ENCODE peak calls at places on chromosomes 11 and 22, in ten cellular contexts. L is transverse colon, Z is A549, N is suprapubic skin, X is K562, A is tibial nerve, Y is stomach, C is sigmoid colon, M is HepG2, J is H1. E is an unnamed sample.

GRCh38 chr11:122517403-122518379 is 137.8 kb upstream of the UBASH3B start:
- DNase-seq in L (no peak), Z (no peak), N (no peak), X (no peak), A (no peak), Y (no peak), C (no peak), M (no peak), J (no peak), E (no peak)

GRCh38 chr11:113831314-113831713 is 44.1 kb downstream of the USP28 start:
- DNase-seq in L (no peak), Z (no peak), N (no peak), X (no peak), A (no peak), Y (no peak), C (no peak), M (no peak), J (no peak), E (no peak)

GRCh38 chr11:117096140-117096972 is 1.9 kb downstream of the SIK3 start:
- DNase-seq in L (peak; percentile 52), Z (peak; percentile 56), N (no peak), X (peak; percentile 73), A (no peak), Y (no peak), C (no peak), M (peak; percentile 78), J (peak; percentile 51), E (no peak)

GRCh38 chr11:83571301-83571700 is 285.1 kb upstream of the CCDC90B start:
- DNase-seq in L (no peak), Z (no peak), N (no peak), X (no peak), A (no peak), Y (no peak), C (no peak), M (no peak), J (no peak), E (no peak)

GRCh38 chr11:130121430-130121978 is 38.1 kb upstream of the ST14 start:
- DNase-seq in L (no peak), Z (no peak), N (no peak), X (no peak), A (no peak), Y (no peak), C (no peak), M (no peak), J (no peak), E (no peak)

GRCh38 chr22:20567371-20567847 is 60.0 kb downstream of the MED15 start:
- DNase-seq in L (no peak), Z (peak; percentile 40), N (no peak), X (no peak), A (no peak), Y (no peak), C (no peak), M (no peak), J (no peak), E (no peak)

GRCh38 chr11:44980533-44981427 is 30.1 kb upstream of the TP53I11 start:
- DNase-seq in L (peak; percentile 40), Z (no peak), N (no peak), X (no peak), A (no peak), Y (no peak), C (peak; percentile 41), M (no peak), J (no peak), E (no peak)

GRCh38 chr11:107969219-107969618 is 39.5 kb upstream of the CUL5 start:
- DNase-seq in L (no peak), Z (peak; percentile 17), N (no peak), X (peak; percentile 19), A (no peak), Y (no peak), C (no peak), M (no peak), J (no peak), E (no peak)

DNA sequence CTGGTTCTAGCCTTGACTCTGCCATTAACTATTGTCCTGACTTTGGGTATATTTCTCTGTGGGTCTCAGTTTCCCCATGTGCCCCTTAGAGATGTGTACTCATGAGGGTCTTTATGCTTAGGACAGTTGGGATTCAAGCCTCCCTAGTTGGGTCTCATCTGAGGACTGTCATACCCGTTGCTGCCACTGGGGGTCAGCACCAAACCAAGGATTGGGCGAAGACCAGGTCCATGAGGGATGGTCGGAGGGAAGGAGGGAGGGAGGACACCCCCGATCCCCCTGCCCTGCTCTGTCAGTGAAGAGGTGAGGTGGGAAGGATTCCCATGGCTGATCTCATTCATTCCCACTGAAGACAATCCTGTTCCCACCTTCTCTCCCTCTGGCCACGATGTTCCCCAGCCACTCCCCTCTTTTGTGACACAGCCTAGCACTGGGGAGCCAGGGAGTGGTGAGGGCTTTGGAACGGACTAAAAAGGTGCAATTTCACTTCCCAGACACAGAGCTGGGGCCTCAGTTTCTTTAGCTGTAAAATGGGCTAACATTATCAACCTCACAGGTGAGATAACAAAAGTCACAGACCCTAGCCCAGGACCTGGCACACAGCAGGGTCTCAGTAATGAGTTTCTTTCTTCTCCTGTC is 12.4 kb upstream of the KLHL35 start:
- DNase-seq in L (peak; percentile 77), Z (peak; percentile 52), N (no peak), X (peak; percentile 83), A (peak; percentile 70), Y (peak; percentile 76), C (peak; percentile 81), M (peak; percentile 56), J (peak; percentile 95), E (peak; percentile 60)
- TF ChIP-seq POLR2A in L (no peak), Z (no peak), N (no peak), X (no peak), A (no peak), Y (no peak), C (no peak), M (no peak), J (no peak), E (no peak)

GRCh38 chr11:34158661-34159060 is 53.2 kb downstream of the NAT10 start:
- DNase-seq in L (no peak), Z (no peak), N (no peak), X (no peak), A (no peak), Y (no peak), C (no peak), M (no peak), J (no peak), E (no peak)

GRCh38 chr11:34161812-34162506 is 56.5 kb downstream of the NAT10 start:
- DNase-seq in L (no peak), Z (no peak), N (no peak), X (peak; percentile 53), A (no peak), Y (no peak), C (no peak), M (no peak), J (no peak), E (no peak)

GRCh38 chr11:34161361-34161760 is 55.9 kb downstream of the NAT10 start:
- DNase-seq in L (no peak), Z (no peak), N (no peak), X (no peak), A (no peak), Y (no peak), C (no peak), M (no peak), J (no peak), E (no peak)

GRCh38 chr11:34160791-34161190 is 55.4 kb downstream of the NAT10 start:
- DNase-seq in L (no peak), Z (no peak), N (no peak), X (no peak), A (no peak), Y (no peak), C (no peak), M (no peak), J (no peak), E (no peak)

DNA sequence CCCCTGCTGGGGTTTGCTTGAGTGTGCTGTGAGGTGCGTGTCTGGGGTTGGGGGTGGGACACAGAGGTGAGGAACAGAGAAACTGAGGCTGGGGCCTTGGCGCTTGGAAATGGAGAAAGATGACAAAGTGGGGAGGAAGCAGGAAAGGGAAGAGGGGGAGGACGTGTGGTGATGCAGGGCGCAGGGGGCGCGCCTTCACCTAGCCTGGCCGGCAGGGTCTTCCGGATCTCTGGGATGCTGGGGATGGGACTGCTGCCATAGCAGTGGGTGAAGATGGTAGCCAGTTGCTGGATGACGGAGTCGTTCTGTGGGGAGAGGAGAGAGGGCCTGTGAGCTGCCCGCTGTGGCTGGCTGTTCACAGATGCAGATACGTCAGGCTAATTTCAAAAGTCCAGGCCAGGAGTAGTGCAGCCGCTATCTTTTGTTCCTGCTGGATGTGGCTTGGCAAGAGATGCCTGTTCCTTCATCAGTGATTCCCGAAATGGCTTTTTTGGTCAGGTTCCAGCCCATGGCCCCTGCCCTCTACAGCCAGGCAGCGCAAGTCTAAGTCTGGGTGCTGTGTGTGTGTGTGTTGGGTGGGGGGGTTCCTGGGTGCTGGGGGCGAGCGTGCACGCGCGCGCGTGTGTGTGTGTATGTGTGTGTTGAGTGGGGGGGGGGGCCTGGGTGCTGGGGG is 54.8 kb downstream of the NAT10 start:
- DNase-seq in L (no peak), Z (no peak), N (no peak), X (no peak), A (no peak), Y (no peak), C (no peak), M (no peak), J (no peak), E (no peak)
- TF ChIP-seq EP300 in L (no peak), Z (no peak), N (no peak), X (no peak), A (no peak), Y (no peak), C (no peak), M (no peak), J (no peak), E (no peak)

GRCh38 chr11:126281666-126282175 is 1.2 kb upstream of the TIRAP start:
- DNase-seq in L (no peak), Z (no peak), N (peak; percentile 67), X (no peak), A (no peak), Y (no peak), C (peak; percentile 56), M (no peak), J (no peak), E (no peak)

GRCh38 chr11:126284829-126285228 is 1.9 kb downstream of the TIRAP start:
- DNase-seq in L (peak; percentile 83), Z (peak; percentile 48), N (no peak), X (peak; percentile 62), A (no peak), Y (peak; percentile 87), C (peak; percentile 78), M (peak; percentile 61), J (no peak), E (peak; percentile 84)

GRCh38 chr11:126282361-126282741 is 542 bp upstream of the TIRAP start:
- DNase-seq in L (peak; percentile 57), Z (no peak), N (no peak), X (no peak), A (no peak), Y (peak; percentile 34), C (peak; percentile 77), M (peak; percentile 18), J (peak; percentile 64), E (peak; percentile 52)

GRCh38 chr11:126281245-126281644 is 1.6 kb upstream of the TIRAP start:
- DNase-seq in L (no peak), Z (no peak), N (no peak), X (no peak), A (no peak), Y (no peak), C (peak; percentile 40), M (no peak), J (no peak), E (no peak)

DNA sequence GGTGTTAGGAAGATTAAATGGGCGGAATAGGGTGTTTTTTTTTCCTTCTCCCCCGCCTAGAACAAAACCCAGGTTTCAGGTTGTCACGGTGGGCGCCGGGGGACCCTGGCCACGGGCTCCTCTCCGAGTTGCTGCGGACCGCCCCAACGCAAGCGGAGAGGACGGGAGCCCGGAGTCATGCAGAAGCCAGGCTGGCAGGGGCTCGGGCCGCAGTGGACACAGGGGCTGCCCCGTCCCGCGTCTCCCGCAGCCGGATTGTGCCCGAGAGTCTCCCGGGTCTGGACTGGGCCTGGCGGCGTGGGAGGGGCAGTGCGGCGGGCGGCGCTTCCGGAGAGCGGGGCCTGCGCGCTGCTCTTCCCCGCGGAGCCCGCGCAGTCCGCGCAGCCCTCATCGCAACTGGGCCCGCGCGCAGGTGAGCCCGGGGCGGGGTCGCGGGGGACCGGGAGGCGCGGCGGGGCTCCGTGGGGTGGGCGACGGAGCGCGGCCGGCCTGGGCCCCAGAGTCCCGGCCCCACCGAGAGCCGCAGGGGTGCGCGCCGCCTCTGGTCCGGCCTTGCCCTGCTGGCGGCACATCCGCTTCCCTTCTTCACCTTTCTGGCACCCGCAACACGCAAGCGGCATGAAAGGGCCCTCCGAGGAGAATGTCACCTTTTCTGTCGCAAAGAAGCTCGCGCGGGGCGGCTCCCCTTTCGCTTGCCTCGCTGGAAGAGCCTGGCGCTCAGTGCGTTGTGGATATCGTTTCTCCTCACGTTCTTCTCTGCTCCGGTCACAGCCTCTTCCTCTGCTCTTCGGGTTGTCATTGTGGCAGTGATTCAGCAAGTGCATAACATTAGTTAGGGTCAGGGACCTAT is at the start of gene TIRAP:
- DNase-seq in L (peak; percentile 76), Z (peak; percentile 46), N (peak; percentile 84), X (peak; percentile 72), A (peak; percentile 45), Y (peak; percentile 73), C (peak; percentile 86), M (peak; percentile 43), J (peak; percentile 79), E (peak; percentile 74)
- TF ChIP-seq CTCF in L (peak; percentile 28), Z (no peak), N (no peak), X (no peak), A (peak; percentile 61), Y (no peak), C (peak; percentile 26), M (no peak), J (no peak), E (no peak)

GRCh38 chr11:64566042-64566914 is 24.7 kb upstream of the SLC22A12 start:
- DNase-seq in L (peak; percentile 65), Z (peak; percentile 83), N (peak; percentile 76), X (peak; percentile 77), A (no peak), Y (peak; percentile 41), C (peak; percentile 87), M (peak; percentile 99), J (peak; percentile 74), E (peak; percentile 86)
- TF ChIP-seq POLR2A in L (no peak), Z (no peak), N (no peak), X (no peak), A (no peak), Y (no peak), C (no peak), M (peak; percentile 36), J (no peak), E (no peak)

E was measured in ovary.